ENCODE peak calls at places on chromosome 17, in nine cellular contexts. One of them, this sample, is unnamed.

GRCh38 chr17:44353656-44354331 is 8.7 kb downstream of the GRN start:
- DNase-seq in NCI-H2081: no peak
- DNase-seq in T-helper 2 cell: peak
- DNase-seq in stimulated activated CD4-positive, alpha-beta T cell treated with anti-CD3 and anti-CD28 coated beads, Interleukin-4, amount 100 ng/mL, for 48 hours: no peak
- DNase-seq in activated CD4-positive, alpha-beta T cell treated with anti-CD3 and anti-CD28 coated beads, Interleukin-2, amount 10 ng/mL, durations not matched to agents 7 days and 5 days: no peak
- DNase-seq in A549: no peak
- DNase-seq in HT1080: no peak
- DNase-seq in H4: no peak
- DNase-seq in cardiac septum: no peak
- DNase-seq in this sample: peak

GRCh38 chr17:15955793-15956541 is 11.0 kb downstream of the ADORA2B start:
- DNase-seq in A549: no peak
- DNase-seq in stimulated activated CD4-positive, alpha-beta T cell treated with anti-CD3 and anti-CD28 coated beads, Interleukin-4, amount 100 ng/mL, for 48 hours: no peak
- DNase-seq in NCI-H2081: no peak
- DNase-seq in T-helper 2 cell: peak
- DNase-seq in activated CD4-positive, alpha-beta T cell treated with anti-CD3 and anti-CD28 coated beads, Interleukin-2, amount 10 ng/mL, durations not matched to agents 7 days and 5 days: no peak
- DNase-seq in HT1080: no peak
- DNase-seq in cardiac septum: no peak
- DNase-seq in H4: no peak
- DNase-seq in this sample: no peak

GRCh38 chr17:34173221-34173620 is 81.9 kb upstream of the CCL2 start:
- DNase-seq in H4: no peak
- DNase-seq in activated CD4-positive, alpha-beta T cell treated with anti-CD3 and anti-CD28 coated beads, Interleukin-2, amount 10 ng/mL, durations not matched to agents 7 days and 5 days: no peak
- DNase-seq in stimulated activated CD4-positive, alpha-beta T cell treated with anti-CD3 and anti-CD28 coated beads, Interleukin-4, amount 100 ng/mL, for 48 hours: no peak
- DNase-seq in NCI-H2081: no peak
- DNase-seq in T-helper 2 cell: no peak
- DNase-seq in HT1080: no peak
- DNase-seq in cardiac septum: no peak
- DNase-seq in A549: no peak
- DNase-seq in this sample: no peak

GRCh38 chr17:61455754-61456681 is 3.8 kb downstream of the TBX4 start:
- DNase-seq in stimulated activated CD4-positive, alpha-beta T cell treated with anti-CD3 and anti-CD28 coated beads, Interleukin-4, amount 100 ng/mL, for 48 hours: no peak
- DNase-seq in cardiac septum: no peak
- DNase-seq in A549: no peak
- DNase-seq in T-helper 2 cell: no peak
- DNase-seq in activated CD4-positive, alpha-beta T cell treated with anti-CD3 and anti-CD28 coated beads, Interleukin-2, amount 10 ng/mL, durations not matched to agents 7 days and 5 days: no peak
- DNase-seq in NCI-H2081: no peak
- DNase-seq in HT1080: no peak
- DNase-seq in H4: no peak
- DNase-seq in this sample: no peak

GRCh38 chr17:74309902-74310301 is 16.1 kb upstream of the KIF19 start:
- DNase-seq in T-helper 2 cell: no peak
- DNase-seq in HT1080: no peak
- DNase-seq in cardiac septum: no peak
- DNase-seq in activated CD4-positive, alpha-beta T cell treated with anti-CD3 and anti-CD28 coated beads, Interleukin-2, amount 10 ng/mL, durations not matched to agents 7 days and 5 days: no peak
- DNase-seq in A549: no peak
- DNase-seq in NCI-H2081: no peak
- DNase-seq in H4: no peak
- DNase-seq in stimulated activated CD4-positive, alpha-beta T cell treated with anti-CD3 and anti-CD28 coated beads, Interleukin-4, amount 100 ng/mL, for 48 hours: no peak
- DNase-seq in this sample: peak

GRCh38 chr17:1475321-1475854 is 17.1 kb downstream of the MYO1C start:
- DNase-seq in A549: no peak
- DNase-seq in H4: no peak
- DNase-seq in stimulated activated CD4-positive, alpha-beta T cell treated with anti-CD3 and anti-CD28 coated beads, Interleukin-4, amount 100 ng/mL, for 48 hours: no peak
- DNase-seq in T-helper 2 cell: no peak
- DNase-seq in HT1080: no peak
- DNase-seq in activated CD4-positive, alpha-beta T cell treated with anti-CD3 and anti-CD28 coated beads, Interleukin-2, amount 10 ng/mL, durations not matched to agents 7 days and 5 days: no peak
- DNase-seq in NCI-H2081: no peak
- DNase-seq in cardiac septum: no peak
- DNase-seq in this sample: no peak

GRCh38 chr17:63534816-63535455 is 11.8 kb downstream of the KCNH6 start:
- DNase-seq in stimulated activated CD4-positive, alpha-beta T cell treated with anti-CD3 and anti-CD28 coated beads, Interleukin-4, amount 100 ng/mL, for 48 hours: no peak
- DNase-seq in NCI-H2081: no peak
- DNase-seq in H4: no peak
- DNase-seq in A549: no peak
- DNase-seq in HT1080: no peak
- DNase-seq in activated CD4-positive, alpha-beta T cell treated with anti-CD3 and anti-CD28 coated beads, Interleukin-2, amount 10 ng/mL, durations not matched to agents 7 days and 5 days: no peak
- DNase-seq in cardiac septum: no peak
- DNase-seq in T-helper 2 cell: no peak
- DNase-seq in this sample: no peak

GRCh38 chr17:1227917-1228751 is 42.1 kb upstream of the BHLHA9 start:
- DNase-seq in activated CD4-positive, alpha-beta T cell treated with anti-CD3 and anti-CD28 coated beads, Interleukin-2, amount 10 ng/mL, durations not matched to agents 7 days and 5 days: no peak
- DNase-seq in stimulated activated CD4-positive, alpha-beta T cell treated with anti-CD3 and anti-CD28 coated beads, Interleukin-4, amount 100 ng/mL, for 48 hours: no peak
- DNase-seq in T-helper 2 cell: peak
- DNase-seq in A549: no peak
- DNase-seq in H4: no peak
- DNase-seq in HT1080: no peak
- DNase-seq in NCI-H2081: no peak
- DNase-seq in cardiac septum: no peak
- DNase-seq in this sample: no peak

GRCh38 chr17:72666519-72666874 is 426.0 kb downstream of the SLC39A11 start:
- DNase-seq in HT1080: no peak
- DNase-seq in H4: no peak
- DNase-seq in stimulated activated CD4-positive, alpha-beta T cell treated with anti-CD3 and anti-CD28 coated beads, Interleukin-4, amount 100 ng/mL, for 48 hours: no peak
- DNase-seq in T-helper 2 cell: no peak
- DNase-seq in cardiac septum: no peak
- DNase-seq in A549: no peak
- DNase-seq in activated CD4-positive, alpha-beta T cell treated with anti-CD3 and anti-CD28 coated beads, Interleukin-2, amount 10 ng/mL, durations not matched to agents 7 days and 5 days: no peak
- DNase-seq in NCI-H2081: no peak
- DNase-seq in this sample: no peak

This sample was measured in Calu3.